ENCODE peak calls at places on chromosomes 13 and 19, in seven cellular contexts. F is NCI-H2171 treated with DMSO at 0.1 percent for 48 hours; G is AG10803; Y is astrocyte of the cerebellum; A is effector memory CD8-positive, alpha-beta T cell; M is T-helper 17 cell; B is cardiac muscle cell. S is an unnamed sample.

GRCh38 chr13:73765651-73766384 is 368.4 kb downstream of the KLF12 start:
- DNase-seq in F (peak; percentile 91), G (peak; percentile 23), Y (peak; percentile 87), A (peak; percentile 72), M (peak; percentile 65), B (peak; percentile 91), S (peak; percentile 74)

GRCh38 chr13:114119196-114119595 is 13.2 kb downstream of the RASA3 start:
- DNase-seq in F (peak; percentile 21), G (peak; percentile 91), Y (peak; percentile 83), A (no peak), M (no peak), B (peak; percentile 92), S (no peak)

GRCh38 chr13:26681036-26681435 is 79.5 kb downstream of the GPR12 start:
- DNase-seq in F (no peak), G (no peak), Y (no peak), A (no peak), M (no peak), B (no peak), S (no peak)

GRCh38 chr13:60448907-60449510 is 52.0 kb downstream of the TDRD3 start:
- DNase-seq in F (peak; percentile 35), G (peak; percentile 62), Y (peak; percentile 61), A (no peak), M (no peak), B (peak; percentile 74), S (no peak)

GRCh38 chr13:43664700-43665191 is 122.0 kb downstream of the ENOX1 start:
- DNase-seq in F (no peak), G (peak; percentile 67), Y (peak; percentile 22), A (no peak), M (no peak), B (peak; percentile 62), S (no peak)

GRCh38 chr19:47122359-47123335 is 8.0 kb upstream of the SAE1 start:
- DNase-seq in F (no peak), G (peak; percentile 90), Y (no peak), A (no peak), M (no peak), B (peak; percentile 73), S (no peak)

GRCh38 chr13:36998624-36999041 is 507 bp downstream of the ALG5 start:
- DNase-seq in F (peak; percentile 28), G (peak; percentile 5), Y (no peak), A (peak; percentile 5), M (no peak), B (peak; percentile 8), S (no peak)

GRCh38 chr19:10784257-10784656 is 51.8 kb downstream of the TMED1 start:
- DNase-seq in F (no peak), G (no peak), Y (no peak), A (no peak), M (no peak), B (no peak), S (no peak)

GRCh38 chr13:31050486-31051400 is 111.0 kb downstream of the HSPH1 start:
- DNase-seq in F (no peak), G (peak; percentile 8), Y (no peak), A (no peak), M (no peak), B (peak; percentile 37), S (no peak)

GRCh38 chr13:109383683-109384082 is 402.7 kb downstream of the IRS2 start:
- DNase-seq in F (no peak), G (peak; percentile 86), Y (peak; percentile 73), A (no peak), M (no peak), B (peak; percentile 54), S (no peak)

GRCh38 chr19:1169921-1170885 is 3.9 kb downstream of the SBNO2 start:
- DNase-seq in F (no peak), G (peak; percentile 44), Y (no peak), A (no peak), M (no peak), B (peak; percentile 53), S (no peak)

GRCh38 chr13:110358381-110358780 is 51.3 kb downstream of the COL4A2 start:
- DNase-seq in F (no peak), G (no peak), Y (no peak), A (no peak), M (no peak), B (no peak), S (no peak)

GRCh38 chr13:110030394-110030928 is 244.1 kb upstream of the IRS2 start:
- DNase-seq in F (no peak), G (no peak), Y (no peak), A (no peak), M (no peak), B (no peak), S (no peak)